ENCODE peak calls at places on chromosomes 3 and 15, in five cellular contexts. X, I, H, A and L are unnamed samples.
A peak's percentile ranks its signal among the peaks of the same experiment; 100 is the strongest.

GRCh38 chr15:89814112-89814742 is 425 bp downstream of the ANPEP start:
- DNase-seq in A (no peak), X (peak; percentile 33), I (no peak), H (peak; percentile 10), L (no peak)

GRCh38 chr3:97389883-97390282 is 374.7 kb upstream of the ARL6 start:
- DNase-seq in X (no peak), A (no peak), H (no peak), I (no peak), L (no peak)

GRCh38 chr3:189272500-189273119 is 100.8 kb downstream of the TPRG1 start:
- DNase-seq in I (no peak), X (peak; percentile 60), A (no peak), H (no peak), L (no peak)

GRCh38 chr15:54772663-54773062 is 424.1 kb downstream of the RSL24D1 start:
- DNase-seq in A (no peak), H (no peak), I (no peak), X (no peak), L (no peak)

GRCh38 chr3:35936571-35936970 is 297.2 kb downstream of the ARPP21 start:
- DNase-seq in A (peak; percentile 66), H (no peak), X (no peak), I (no peak), L (no peak)

GRCh38 chr3:113758389-113759029 is 11.7 kb downstream of the ATP6V1A start:
- DNase-seq in H (no peak), A (peak; percentile 70), X (no peak), I (no peak), L (no peak)

GRCh38 chr3:8560608-8561007 is 59.0 kb downstream of the LMCD1 start:
- DNase-seq in H (no peak), A (peak; percentile 99), X (no peak), I (no peak), L (no peak)

GRCh38 chr3:71369733-71370391 is 213.7 kb downstream of the FOXP1 start:
- DNase-seq in I (no peak), X (no peak), H (no peak), A (peak; percentile 74), L (no peak)

GRCh38 chr15:85482896-85483295 is 102.5 kb downstream of the AKAP13 start:
- DNase-seq in X (peak; percentile 33), I (no peak), A (peak; percentile 90), H (no peak), L (no peak)

GRCh38 chr3:16104161-16104560 is 70.3 kb upstream of the GALNT15 start:
- DNase-seq in A (no peak), H (no peak), I (no peak), X (no peak), L (no peak)

GRCh38 chr3:28836199-28836598 is 444.7 kb upstream of the RBMS3 start:
- DNase-seq in A (peak; percentile 7), I (no peak), X (no peak), H (no peak), L (no peak)